ENCODE peak calls at places on chromosome 16, in eight cellular contexts. V, B, U, M, L, Z, G and K are unnamed samples.

GRCh38 chr16:89117975-89118289 is 24.3 kb downstream of the ACSF3 start:
- DNase-seq in V (no peak), L (no peak), U (no peak), M (no peak), B (no peak), G (no peak), Z (no peak), K (no peak)

GRCh38 chr16:11372073-11372923 is 27.0 kb downstream of the RMI2 start:
- DNase-seq in G (peak; percentile 46), L (no peak), M (no peak), B (no peak), V (no peak), Z (no peak), U (no peak), K (no peak)

GRCh38 chr16:52861614-52862022 is 191.1 kb downstream of the CHD9NB start:
- DNase-seq in U (peak; percentile 19), L (peak; percentile 63), Z (no peak), M (no peak), G (no peak), V (no peak), B (peak; percentile 61), K (no peak)

GRCh38 chr16:4494746-4495490 is 18.7 kb downstream of the HMOX2 start:
- DNase-seq in B (no peak), M (no peak), G (no peak), V (no peak), U (peak; percentile 68), L (no peak), Z (no peak), K (no peak)

GRCh38 chr16:2675714-2676113 is 6.6 kb upstream of the KCTD5 start:
- DNase-seq in B (no peak), Z (no peak), L (no peak), G (no peak), V (no peak), U (no peak), M (no peak), K (no peak)

GRCh38 chr16:75486014-75486404 is 9.2 kb downstream of the CHST6 start:
- DNase-seq in B (no peak), V (no peak), G (no peak), M (peak; percentile 39), Z (no peak), L (no peak), U (no peak), K (peak; percentile 30)

GRCh38 chr16:78642621-78643285 is 543.3 kb downstream of the WWOX start:
- DNase-seq in M (no peak), L (no peak), B (no peak), V (no peak), G (no peak), Z (no peak), U (no peak), K (no peak)

GRCh38 chr16:79970551-79971236 is 370.2 kb upstream of the MAF start:
- DNase-seq in V (no peak), G (no peak), B (no peak), U (peak; percentile 35), M (no peak), Z (peak; percentile 35), L (peak; percentile 48), K (peak; percentile 17)

GRCh38 chr16:9976641-9977040 is 205.6 kb downstream of the GRIN2A start:
- DNase-seq in Z (no peak), L (no peak), V (no peak), B (no peak), M (no peak), G (no peak), U (no peak), K (no peak)

GRCh38 chr16:31157136-31157535 is 7.3 kb upstream of the PRSS36 start:
- DNase-seq in M (no peak), U (no peak), L (no peak), G (no peak), V (no peak), Z (peak; percentile 60), B (no peak), K (no peak)

GRCh38 chr16:76583995-76584394 is 306.8 kb downstream of the CNTNAP4 start:
- DNase-seq in M (no peak), L (no peak), B (no peak), Z (no peak), G (no peak), V (no peak), U (no peak), K (no peak)

GRCh38 chr16:56988161-56988947 is 1.0 kb upstream of the NLRC5 start:
- DNase-seq in B (no peak), U (peak; percentile 29), G (peak; percentile 59), V (no peak), M (no peak), Z (no peak), L (no peak), K (peak; percentile 27)

GRCh38 chr16:56985962-56986360 is 3.4 kb upstream of the NLRC5 start:
- DNase-seq in Z (no peak), G (no peak), M (no peak), L (no peak), U (no peak), B (no peak), V (no peak), K (no peak)

GRCh38 chr16:56986361-56986760 is 3.0 kb upstream of the NLRC5 start:
- DNase-seq in Z (no peak), B (no peak), U (no peak), V (no peak), G (no peak), L (no peak), M (no peak), K (no peak)

GRCh38 chr16:56988948-56989945 is at the start of gene NLRC5:
- DNase-seq in L (peak; percentile 90), Z (peak; percentile 89), V (no peak), M (peak; percentile 92), B (peak; percentile 78), G (peak; percentile 94), U (peak; percentile 87), K (peak; percentile 79)

GRCh38 chr16:56987692-56988091 is 1.7 kb upstream of the NLRC5 start:
- DNase-seq in G (no peak), V (no peak), Z (no peak), B (no peak), U (no peak), M (no peak), L (no peak), K (peak; percentile 2)
- TF ChIP-seq CTCF in G (no peak), V (no peak), Z (no peak), B (no peak), U (no peak), M (no peak), L (no peak), K (no peak)

GRCh38 chr16:35753559-35754390 is 2294.4 kb downstream of the TP53TG3F start:
- DNase-seq in L (peak; percentile 3), B (no peak), U (no peak), G (no peak), M (no peak), V (no peak), Z (no peak), K (no peak)
- H3K9me3 ChIP-seq in L (no peaks in the 10 kb centered on the region), B (peaks cover 16% of the 10 kb centered on the region), U (no peaks in the 10 kb centered on the region), G (peaks cover 4% of the 10 kb centered on the region), M (peaks cover 51% of the 10 kb centered on the region), V (no peaks in the 10 kb centered on the region), Z (peaks cover 6% of the 10 kb centered on the region), K (peaks cover under 1% of the 10 kb centered on the region)

GRCh38 chr16:84056933-84057332 is 14.3 kb upstream of the SLC38A8 start:
- DNase-seq in Z (no peak), U (no peak), V (no peak), M (no peak), G (no peak), B (no peak), L (no peak), K (no peak)

GRCh38 chr16:84054271-84054670 is 11.7 kb upstream of the SLC38A8 start:
- DNase-seq in L (no peak), M (no peak), V (no peak), Z (no peak), G (peak; percentile 38), B (no peak), U (no peak), K (no peak)

GRCh38 chr16:84055366-84055765 is 12.8 kb upstream of the SLC38A8 start:
- DNase-seq in U (peak; percentile 16), Z (no peak), B (no peak), G (peak; percentile 46), M (no peak), V (no peak), L (no peak), K (no peak)

GRCh38 chr16:84054916-84055315 is 12.3 kb upstream of the SLC38A8 start:
- DNase-seq in V (no peak), L (no peak), M (no peak), B (peak; percentile 71), U (no peak), Z (no peak), G (peak; percentile 52), K (no peak)

DNA sequence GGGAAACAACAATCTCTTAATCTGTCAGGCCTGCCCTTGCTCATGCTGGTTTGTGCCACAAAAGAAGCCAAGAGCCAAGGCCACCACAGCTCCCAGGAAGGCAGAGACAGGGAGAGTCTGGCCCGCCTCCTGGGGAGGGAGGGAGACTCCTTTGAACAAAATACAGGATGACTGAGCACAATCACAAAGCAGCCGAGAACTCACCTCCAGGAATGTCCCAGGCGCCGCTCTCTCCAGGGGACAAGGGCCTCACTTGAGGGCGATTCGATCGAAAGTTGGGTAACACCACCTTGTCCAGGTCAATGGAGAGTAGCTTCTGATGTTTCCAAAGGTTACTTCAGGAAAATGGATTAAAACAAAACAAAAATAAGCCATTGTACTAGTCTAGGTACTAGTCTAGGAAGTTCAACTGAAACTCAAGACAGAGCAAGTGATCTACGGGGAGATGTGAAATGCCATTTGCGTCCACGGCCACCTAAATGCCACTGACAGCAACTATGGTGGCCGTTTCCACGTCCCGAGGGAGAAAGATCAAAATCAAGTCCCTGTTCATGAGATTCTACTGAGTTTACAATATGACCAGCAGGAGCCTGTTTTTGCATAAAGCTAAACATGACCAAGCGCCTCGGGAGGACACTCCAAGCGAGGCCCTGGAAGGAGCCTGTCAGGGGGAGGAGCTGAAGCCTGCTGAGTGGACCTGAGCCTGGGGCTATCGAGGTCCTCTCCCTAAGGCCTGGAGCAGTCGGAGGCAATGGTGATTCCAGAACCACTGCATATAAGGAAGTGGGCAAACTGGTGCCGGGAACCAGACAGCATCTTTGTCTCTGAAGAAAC is 13.4 kb upstream of the SLC38A8 start:
- DNase-seq in M (no peak), G (peak; percentile 54), U (no peak), B (no peak), V (no peak), L (no peak), Z (no peak), K (no peak)
- H3K36me3 ChIP-seq in M (peaks cover 90% of the 10 kb centered on the region), G (peaks cover 90% of the 10 kb centered on the region), U (peaks cover 29% of the 10 kb centered on the region), B (no peaks in the 10 kb centered on the region), V (no peaks in the 10 kb centered on the region), L (no peaks in the 10 kb centered on the region), Z (peaks cover 97% of the 10 kb centered on the region), K (peaks cover 6% of the 10 kb centered on the region)

DNA sequence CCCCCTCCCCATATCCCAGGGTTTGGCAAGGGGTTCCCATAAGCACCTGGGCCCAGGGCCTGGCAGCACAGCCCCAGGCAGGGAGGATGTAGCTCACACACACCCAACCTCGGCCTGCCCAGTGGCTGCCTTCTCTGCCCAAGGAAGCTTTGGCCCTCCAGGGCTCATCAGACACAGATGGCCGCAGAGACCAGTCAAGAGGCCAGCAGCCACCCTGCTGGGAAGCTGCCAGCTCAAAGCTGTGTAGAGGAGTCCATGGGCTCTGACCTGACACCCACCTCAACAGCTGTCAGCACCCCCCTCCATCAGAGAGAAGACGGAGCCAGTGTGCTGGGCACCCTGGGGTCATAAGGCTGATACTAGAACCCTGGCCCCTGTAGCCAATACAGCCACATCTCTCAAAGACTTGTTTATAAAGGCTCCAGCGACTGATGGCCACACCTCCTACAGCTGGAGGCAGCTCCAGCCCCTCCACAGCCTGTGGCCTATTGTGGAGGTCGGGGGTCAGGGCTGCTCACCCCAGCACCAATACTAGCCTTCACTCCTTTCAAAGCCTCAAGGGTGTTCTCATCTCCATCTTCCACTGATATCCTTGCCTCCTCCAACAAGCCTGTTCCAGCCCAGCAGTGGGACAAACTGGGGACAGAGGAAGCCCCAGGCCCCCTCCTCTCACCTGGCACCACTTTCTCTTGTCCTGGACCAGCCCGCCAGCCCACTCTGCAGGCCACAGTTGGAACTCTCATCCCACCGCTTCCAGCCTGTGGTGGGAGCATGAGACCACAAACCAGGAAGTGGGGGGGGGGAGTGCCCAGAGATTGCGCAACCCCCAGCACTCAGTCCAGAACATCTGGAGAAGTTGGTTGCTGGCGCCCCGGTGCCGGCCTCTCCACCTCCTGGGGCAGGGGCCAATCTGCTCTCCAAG is 2.2 kb upstream of the MPG start:
- DNase-seq in U (peak; percentile 95), M (peak; percentile 88), V (no peak), B (peak; percentile 54), G (peak; percentile 87), Z (peak; percentile 91), L (peak; percentile 87), K (no peak)
- TF ChIP-seq CTCF in U (peak; percentile 55), M (peak; percentile 70), V (no peak), B (peak; percentile 12), G (peak; percentile 35), Z (peak; percentile 8), L (peak; percentile 41), K (no peak)